ENCODE peak calls at places on chromosomes 16 and 17, in eight cellular contexts. O is lower leg skin, Q is HCT116, U is breast epithelium, G is adrenal gland, S is A549, D is IMR-90, I is K562. C is an unnamed sample.

GRCh38 chr16:87765776-87766484 is at the start of gene KLHDC4:
- DNase-seq in O (peak), Q (peak), U (peak), G (peak), S (peak), D (peak), I (peak), C (peak)

GRCh38 chr16:53541326-53541725 is 38.3 kb upstream of the AKTIP start:
- DNase-seq in O (no peak), Q (no peak), U (no peak), G (no peak), S (no peak), D (peak), I (no peak), C (no peak)

GRCh38 chr16:85553436-85554113 is 59.5 kb upstream of the GSE1 start:
- DNase-seq in O (no peak), Q (peak), U (no peak), G (peak), S (peak), D (peak), I (peak), C (peak)

GRCh38 chr17:82112866-82113390 is 14.9 kb upstream of the FASN start:
- DNase-seq in O (no peak), Q (no peak), U (no peak), G (no peak), S (no peak), D (no peak), I (no peak), C (no peak)

GRCh38 chr16:87602821-87603683 is 744 bp downstream of the JPH3 start:
- DNase-seq in O (no peak), Q (no peak), U (no peak), G (no peak), S (peak), D (no peak), I (no peak), C (no peak)

GRCh38 chr16:47617732-47618131 is 156.6 kb downstream of the PHKB start:
- DNase-seq in O (no peak), Q (peak), U (no peak), G (no peak), S (no peak), D (no peak), I (peak), C (no peak)

GRCh38 chr16:88747588-88748301 is 37.3 kb downstream of the PIEZO1 start:
- DNase-seq in O (no peak), Q (peak), U (no peak), G (no peak), S (peak), D (no peak), I (peak), C (no peak)

GRCh38 chr17:38870259-38871165 is 654 bp downstream of the LASP1 start:
- DNase-seq in O (peak), Q (no peak), U (peak), G (peak), S (peak), D (peak), I (peak), C (peak)

GRCh38 chr16:68843482-68844210 is at the start of gene TANGO6:
- DNase-seq in O (peak), Q (peak), U (peak), G (peak), S (peak), D (peak), I (peak), C (peak)

GRCh38 chr17:60077672-60078519 is 825 bp downstream of the HEATR6 start:
- DNase-seq in O (no peak), Q (no peak), U (no peak), G (no peak), S (no peak), D (no peak), I (peak), C (no peak)

GRCh38 chr16:84836234-84836647 is 16.5 kb downstream of the CRISPLD2 start:
- DNase-seq in O (peak), Q (no peak), U (peak), G (peak), S (peak), D (peak), I (no peak), C (no peak)

GRCh38 chr16:4328580-4329353 is 12.9 kb downstream of the GLIS2 start:
- DNase-seq in O (no peak), Q (no peak), U (no peak), G (peak), S (no peak), D (peak), I (no peak), C (no peak)

GRCh38 chr16:87979352-87979751 is 28.1 kb downstream of the BANP start:
- DNase-seq in O (peak), Q (no peak), U (no peak), G (no peak), S (no peak), D (no peak), I (no peak), C (no peak)

GRCh38 chr16:81123092-81123852 is 27.1 kb upstream of the GCSH start:
- DNase-seq in O (no peak), Q (no peak), U (no peak), G (no peak), S (no peak), D (no peak), I (peak), C (no peak)

GRCh38 chr16:14378684-14379467 is 251.2 kb downstream of the PARN start:
- DNase-seq in O (no peak), Q (no peak), U (no peak), G (no peak), S (peak), D (peak), I (no peak), C (no peak)

GRCh38 chr17:34647511-34647910 is 68.1 kb downstream of the TMEM132E start:
- DNase-seq in O (no peak), Q (no peak), U (no peak), G (no peak), S (no peak), D (no peak), I (peak), C (no peak)

GRCh38 chr16:71610447-71610846 is 15.5 kb upstream of the MARVELD3 start:
- DNase-seq in O (no peak), Q (no peak), U (no peak), G (no peak), S (no peak), D (no peak), I (no peak), C (no peak)

GRCh38 chr17:57288753-57289121 is 32.4 kb downstream of the MSI2 start:
- DNase-seq in O (no peak), Q (no peak), U (no peak), G (no peak), S (no peak), D (no peak), I (no peak), C (no peak)

GRCh38 chr17:61335845-61336655 is 63.6 kb upstream of the TBX2 start:
- DNase-seq in O (no peak), Q (no peak), U (no peak), G (no peak), S (peak), D (peak), I (no peak), C (peak)

GRCh38 chr17:16428098-16428882 is 12.9 kb downstream of the TRPV2 start:
- DNase-seq in O (no peak), Q (no peak), U (no peak), G (peak), S (peak), D (peak), I (peak), C (peak)

GRCh38 chr16:67579686-67580085 is 17.4 kb downstream of the CTCF start:
- DNase-seq in O (peak), Q (no peak), U (no peak), G (no peak), S (no peak), D (no peak), I (no peak), C (no peak)

GRCh38 chr16:57260294-57260929 is 15.4 kb downstream of the ARL2BP start:
- DNase-seq in O (peak), Q (no peak), U (peak), G (no peak), S (no peak), D (peak), I (peak), C (peak)

GRCh38 chr17:19759934-19760530 is 11.9 kb upstream of the ALDH3A1 start:
- DNase-seq in O (peak), Q (no peak), U (peak), G (no peak), S (no peak), D (no peak), I (no peak), C (no peak)

GRCh38 chr16:52366997-52367396 is 179.9 kb downstream of the TOX3 start:
- DNase-seq in O (no peak), Q (no peak), U (no peak), G (no peak), S (no peak), D (no peak), I (no peak), C (no peak)

GRCh38 chr17:41975099-41976083 is 8.8 kb downstream of the CNP start:
- DNase-seq in O (no peak), Q (no peak), U (no peak), G (no peak), S (no peak), D (peak), I (no peak), C (no peak)

GRCh38 chr16:6602401-6602800 is 730.2 kb upstream of the RBFOX1 start:
- DNase-seq in O (no peak), Q (no peak), U (no peak), G (no peak), S (no peak), D (no peak), I (no peak), C (no peak)

GRCh38 chr17:8574687-8575086 is 55.8 kb downstream of the MYH10 start:
- DNase-seq in O (no peak), Q (no peak), U (no peak), G (no peak), S (peak), D (no peak), I (peak), C (no peak)

GRCh38 chr17:36989173-36989572 is 40.4 kb downstream of the AATF start:
- DNase-seq in O (no peak), Q (no peak), U (no peak), G (no peak), S (no peak), D (no peak), I (no peak), C (no peak)

GRCh38 chr16:3027983-3028715 is 4.3 kb downstream of the THOC6 start:
- DNase-seq in O (peak), Q (peak), U (peak), G (peak), S (peak), D (peak), I (peak), C (peak)

GRCh38 chr17:82583720-82584234 is 64.2 kb downstream of the FOXK2 start:
- DNase-seq in O (peak), Q (no peak), U (no peak), G (no peak), S (no peak), D (no peak), I (no peak), C (no peak)

GRCh38 chr17:8698142-8699050 is 46.2 kb downstream of the CCDC42 start:
- DNase-seq in O (peak), Q (no peak), U (peak), G (peak), S (no peak), D (peak), I (peak), C (peak)

GRCh38 chr17:6501359-6501758 is 55.0 kb downstream of the PITPNM3 start:
- DNase-seq in O (peak), Q (no peak), U (no peak), G (no peak), S (no peak), D (no peak), I (no peak), C (no peak)
- TF ChIP-seq POLR2A in O (no peak), Q (no peak), U (no peak), G (no peak), S (no peak), D (no peak), I (no peak), C (no peak)

DNA sequence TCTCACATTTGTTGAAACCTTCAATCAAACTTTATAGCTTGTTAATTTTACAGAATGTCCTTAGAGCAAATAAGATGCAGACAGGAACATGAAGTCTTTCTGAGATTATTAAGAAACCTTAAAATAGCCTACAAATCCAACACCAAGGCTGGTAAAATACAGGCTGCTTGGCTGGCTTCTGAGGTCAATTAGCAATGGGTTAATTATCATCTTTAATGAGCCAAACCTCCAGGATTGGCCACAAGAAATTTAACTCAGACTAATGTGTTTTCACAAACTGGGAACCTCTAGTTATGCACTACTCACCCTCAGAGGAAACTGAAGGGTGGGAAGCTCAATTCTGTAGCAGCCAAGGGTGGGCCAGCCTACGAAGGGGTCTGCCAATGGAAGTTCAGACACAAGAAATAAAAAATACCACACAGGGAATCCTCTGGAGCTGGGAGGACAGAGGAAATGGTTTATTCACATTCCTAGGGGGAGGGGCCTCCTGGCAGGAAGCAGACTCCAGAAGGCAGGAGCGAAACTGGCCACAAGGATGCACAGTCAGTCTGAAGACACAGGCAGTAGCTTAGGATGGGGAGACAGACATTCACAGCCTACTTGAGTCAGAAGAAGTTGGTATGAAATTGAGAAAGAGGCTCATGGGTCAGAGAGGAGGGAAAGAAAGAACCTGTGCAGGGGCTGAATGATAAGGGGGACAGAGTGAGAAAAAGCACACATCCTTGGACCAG is 36.1 kb downstream of the HIC1 start:
- DNase-seq in O (no peak), Q (no peak), U (no peak), G (peak), S (peak), D (peak), I (no peak), C (peak)
- TF ChIP-seq POLR2A in O (no peak), Q (no peak), U (no peak), G (no peak), S (no peak), D (peak), I (no peak), C (peak)

DNA sequence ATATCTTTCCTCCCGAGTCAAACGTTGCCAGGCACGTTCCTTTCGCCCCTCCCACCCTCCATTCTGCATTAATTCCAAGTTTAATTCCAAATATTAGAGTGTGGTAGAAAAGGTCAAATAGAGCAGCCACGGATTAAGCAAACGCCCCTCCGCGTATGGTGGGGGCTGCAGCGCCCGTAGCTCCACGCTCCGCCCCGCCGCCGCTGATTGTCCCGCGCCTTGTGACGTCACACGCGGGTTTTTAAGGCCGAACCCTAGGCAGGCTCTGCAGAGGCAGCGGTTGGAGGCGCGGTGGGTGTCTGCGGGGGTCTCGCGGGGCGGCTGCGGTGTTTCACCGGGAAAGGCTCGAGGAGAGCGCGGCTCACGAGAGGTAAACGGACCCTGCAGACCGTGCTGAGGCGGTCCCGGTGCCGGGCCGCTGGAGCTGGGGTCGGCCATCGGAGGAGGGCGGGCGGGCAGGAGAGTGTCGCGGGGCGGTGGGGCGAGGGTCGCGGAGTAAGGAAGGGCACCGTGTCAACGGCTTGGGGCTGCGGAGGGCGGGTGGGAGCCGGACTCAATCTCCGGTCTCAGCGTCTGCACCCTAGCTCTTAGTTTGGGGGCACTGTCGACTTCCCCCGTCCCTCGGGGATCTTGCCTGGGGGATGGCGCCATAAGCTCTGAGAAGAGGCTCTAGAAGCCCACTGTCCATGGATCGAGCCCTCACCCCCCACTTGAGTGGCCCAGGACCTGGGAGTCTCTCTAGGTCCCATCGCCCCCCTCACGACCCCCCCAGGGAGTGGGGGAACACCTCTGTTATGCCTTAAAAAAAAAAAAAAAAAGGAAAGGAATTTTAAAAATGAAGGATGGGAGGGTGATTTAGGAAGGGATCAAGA is at the start of gene ARL4D:
- DNase-seq in O (peak), Q (no peak), U (peak), G (peak), S (peak), D (peak), I (peak), C (peak)
- TF ChIP-seq POLR2A in O (no peak), Q (peak), U (peak), G (peak), S (peak), D (peak), I (no peak), C (peak)

GRCh38 chr17:77425791-77426641 is 285.2 kb downstream of the SEC14L1 start:
- DNase-seq in O (no peak), Q (no peak), U (no peak), G (peak), S (peak), D (peak), I (peak), C (no peak)
- TF ChIP-seq POLR2A in O (no peak), Q (no peak), U (no peak), G (peak), S (no peak), D (no peak), I (no peak), C (no peak)

DNA sequence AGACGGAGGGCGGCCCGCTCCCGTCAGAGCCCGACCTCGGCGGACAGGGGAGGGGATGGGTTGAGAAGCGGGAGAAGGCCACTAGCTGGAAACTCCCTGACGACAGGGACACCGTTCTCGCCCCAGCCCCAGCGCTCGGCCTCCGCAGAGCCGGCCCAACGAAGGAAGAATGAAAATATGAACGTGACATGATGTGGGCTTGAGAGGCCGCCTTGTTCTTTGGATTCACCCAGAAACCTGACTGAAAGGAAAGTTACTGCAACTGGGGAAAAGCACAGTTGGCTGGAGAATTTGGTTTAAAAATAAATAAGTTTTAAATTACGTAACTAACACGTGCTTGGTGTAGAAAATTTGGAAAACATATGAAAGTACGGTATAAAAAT is 21.1 kb downstream of the NPTX1 start:
- DNase-seq in O (no peak), Q (peak), U (peak), G (peak), S (no peak), D (peak), I (peak), C (no peak)
- TF ChIP-seq POLR2A in O (no peak), Q (no peak), U (no peak), G (no peak), S (no peak), D (no peak), I (no peak), C (no peak)

GRCh38 chr17:28950017-28950751 is 1.1 kb downstream of the PHF12 start:
- DNase-seq in O (peak), Q (no peak), U (peak), G (peak), S (peak), D (peak), I (peak), C (peak)

GRCh38 chr17:28951991-28952975 is 965 bp upstream of the PHF12 start:
- DNase-seq in O (peak), Q (peak), U (peak), G (peak), S (peak), D (peak), I (peak), C (peak)

GRCh38 chr17:28950752-28951427 is 428 bp downstream of the PHF12 start:
- DNase-seq in O (peak), Q (no peak), U (no peak), G (no peak), S (no peak), D (no peak), I (no peak), C (no peak)

GRCh38 chr17:28953444-28954118 is 2.3 kb upstream of the PHF12 start:
- DNase-seq in O (peak), Q (peak), U (no peak), G (peak), S (peak), D (peak), I (peak), C (peak)

GRCh38 chr17:28951428-28951990 is at the start of gene PHF12:
- DNase-seq in O (peak), Q (peak), U (peak), G (peak), S (peak), D (peak), I (peak), C (peak)
- TF ChIP-seq POLR2A in O (no peak), Q (peak), U (peak), G (peak), S (peak), D (peak), I (peak), C (peak)